ENCODE peak calls at places on chromosomes 3 and 15, in ten cellular contexts. H is uterus; L is HEK293T; B is fibroblast of lung; Y is HCEC 1CT; G is naive thymus-derived CD4-positive, alpha-beta T cell; T is GDM1; X is left lung; O is T-helper 2 cell; F is A673. K is an unnamed sample.

GRCh38 chr3:129555176-129555575 is 12.2 kb downstream of the H1-8 start:
- DNase-seq in H (no peak), L (no peak), B (no peak), Y (no peak), G (no peak), T (no peak), X (peak), O (no peak), F (no peak), K (no peak)

GRCh38 chr3:24583004-24583403 is 88.4 kb upstream of the THRB start:
- DNase-seq in H (no peak), L (no peak), B (no peak), Y (peak), G (no peak), T (no peak), X (no peak), O (no peak), F (no peak), K (no peak)

GRCh38 chr3:135504084-135504685 is 461.3 kb upstream of the PPP2R3A start:
- DNase-seq in H (no peak), L (no peak), B (no peak), Y (no peak), G (no peak), T (no peak), X (no peak), O (no peak), F (no peak), K (no peak)

GRCh38 chr3:123635220-123635619 is 50.4 kb upstream of the HACD2 start:
- DNase-seq in H (peak), L (no peak), B (no peak), Y (no peak), G (no peak), T (no peak), X (no peak), O (no peak), F (no peak), K (no peak)

GRCh38 chr15:78265752-78266224 is 1.4 kb downstream of the DNAJA4 start:
- DNase-seq in H (no peak), L (no peak), B (peak), Y (no peak), G (no peak), T (no peak), X (no peak), O (no peak), F (no peak), K (no peak)

GRCh38 chr3:9175421-9175820 is 74.0 kb downstream of the SRGAP3 start:
- DNase-seq in H (no peak), L (no peak), B (peak), Y (no peak), G (no peak), T (no peak), X (no peak), O (no peak), F (no peak), K (no peak)

GRCh38 chr3:155233213-155233612 is 60.3 kb downstream of the STRIT1 start:
- DNase-seq in H (peak), L (peak), B (peak), Y (peak), G (no peak), T (no peak), X (no peak), O (no peak), F (no peak), K (no peak)

GRCh38 chr3:47079432-47079831 is 84.5 kb downstream of the SETD2 start:
- DNase-seq in H (no peak), L (no peak), B (no peak), Y (no peak), G (no peak), T (no peak), X (no peak), O (no peak), F (no peak), K (no peak)

GRCh38 chr3:52373676-52374075 is 57.6 kb downstream of the DNAH1 start:
- DNase-seq in H (no peak), L (no peak), B (no peak), Y (no peak), G (no peak), T (no peak), X (no peak), O (no peak), F (no peak), K (no peak)

GRCh38 chr3:159884661-159885402 is 103.8 kb upstream of the IL12A start:
- DNase-seq in H (no peak), L (peak), B (no peak), Y (peak), G (no peak), T (peak), X (no peak), O (no peak), F (peak), K (no peak)

GRCh38 chr3:31312400-31312799 is 220.3 kb upstream of the STT3B start:
- DNase-seq in H (no peak), L (no peak), B (no peak), Y (no peak), G (no peak), T (no peak), X (no peak), O (no peak), F (peak), K (no peak)

K was measured in HL-60.